ENCODE peak calls at places on chromosomes 2 and 18, in five cellular contexts. V, C, H, M and R are unnamed samples.

GRCh38 chr2:147297820-147298219 is 547.0 kb upstream of the ACVR2A start:
- DNase-seq in C (no peak), M (no peak), V (no peak), H (no peak), R (no peak)

GRCh38 chr2:137806102-137806805 is 158.0 kb upstream of the HNMT start:
- DNase-seq in V (no peak), C (no peak), M (no peak), H (no peak), R (no peak)

GRCh38 chr2:25492726-25493125 is 151.0 kb upstream of the DNMT3A start:
- DNase-seq in M (no peak), C (no peak), H (no peak), V (no peak), R (no peak)

GRCh38 chr2:238425979-238426567 is 654 bp upstream of the ASB1 start:
- DNase-seq in C (peak; percentile 75), M (peak; percentile 45), V (peak; percentile 71), H (no peak), R (peak; percentile 17)

GRCh38 chr2:74333175-74333574 is 10.0 kb downstream of the SLC4A5 start:
- DNase-seq in C (peak; percentile 68), M (peak; percentile 17), H (no peak), V (peak; percentile 68), R (no peak)

GRCh38 chr18:37254256-37254880 is 311.2 kb downstream of the CELF4 start:
- DNase-seq in H (no peak), C (no peak), M (no peak), V (no peak), R (no peak)

GRCh38 chr18:45571161-45571560 is 44.1 kb upstream of the SLC14A2 start:
- DNase-seq in C (no peak), V (no peak), H (no peak), M (no peak), R (no peak)

GRCh38 chr2:144240656-144241339 is 279.1 kb downstream of the ZEB2 start:
- DNase-seq in V (no peak), M (no peak), C (no peak), H (no peak), R (no peak)

GRCh38 chr2:136006658-136007057 is 21.2 kb upstream of the DARS1 start:
- DNase-seq in H (no peak), V (no peak), C (peak; percentile 28), M (peak; percentile 23), R (peak; percentile 70)

GRCh38 chr2:40488101-40488598 is 36.3 kb upstream of the SLC8A1 start:
- DNase-seq in M (peak; percentile 38), C (peak; percentile 74), H (no peak), V (peak; percentile 67), R (no peak)

GRCh38 chr2:8496617-8497016 is 185.2 kb upstream of the ID2 start:
- DNase-seq in V (no peak), M (no peak), H (no peak), C (no peak), R (no peak)

GRCh38 chr2:101337877-101338276 is 29.4 kb upstream of the RNF149 start:
- DNase-seq in V (peak; percentile 34), C (peak; percentile 35), H (no peak), M (peak; percentile 35), R (no peak)

GRCh38 chr2:236354973-236355595 is 90.9 kb upstream of the ASB18 start:
- DNase-seq in H (no peak), C (no peak), V (no peak), M (no peak), R (no peak)

GRCh38 chr2:12897181-12897580 is 180.4 kb downstream of the TRIB2 start:
- DNase-seq in M (no peak), H (no peak), C (no peak), V (no peak), R (no peak)

GRCh38 chr2:68357608-68358337 is 7.3 kb upstream of the PLEK start:
- DNase-seq in H (no peak), C (peak; percentile 66), M (peak; percentile 61), V (peak; percentile 70), R (peak; percentile 66)

GRCh38 chr2:17628349-17629261 is 88.1 kb downstream of the VSNL1 start:
- DNase-seq in M (no peak), C (no peak), H (no peak), V (no peak), R (peak; percentile 50)

GRCh38 chr2:166625670-166626069 is 131.6 kb upstream of the SCN7A start:
- DNase-seq in M (no peak), V (no peak), H (no peak), C (no peak), R (no peak)

GRCh38 chr2:17901246-17901645 is 22.8 kb downstream of the KCNS3 start:
- DNase-seq in C (no peak), M (peak; percentile 89), V (no peak), H (no peak), R (no peak)

GRCh38 chr2:151334082-151334815 is 23.1 kb upstream of the TNFAIP6 start:
- DNase-seq in C (peak; percentile 96), H (no peak), V (peak; percentile 95), M (no peak), R (peak; percentile 44)

GRCh38 chr18:43236921-43237320 is 40.4 kb downstream of the SYT4 start:
- DNase-seq in H (no peak), C (peak; percentile 65), M (peak; percentile 2), V (peak; percentile 51), R (peak; percentile 40)

GRCh38 chr2:9950521-9951271 is 797 bp upstream of the GRHL1 start:
- DNase-seq in M (no peak), V (no peak), C (no peak), H (no peak), R (no peak)

GRCh38 chr2:73925033-73925704 is 1.5 kb upstream of the DGUOK start:
- DNase-seq in H (no peak), V (no peak), M (no peak), C (no peak), R (peak; percentile 69)